ENCODE peak calls at places on chromosomes 2 and 18, in six cellular contexts. L is heart right ventricle, C is ascending aorta, M is Karpas-422, D is cardiac muscle cell, B is body of pancreas. E is an unnamed sample. For H3K36me3, the result is how much of the 10 kb centered on the place peaks cover.

GRCh38 chr2:64359176-64359891 is 94.6 kb upstream of the LGALSL start:
- DNase-seq in C (no peak), D (no peak), B (no peak), M (peak), L (no peak), E (no peak)

GRCh38 chr18:8889479-8889878 is 184.1 kb downstream of the MTCL1 start:
- DNase-seq in M (no peak), C (no peak), B (no peak), L (no peak), D (peak), E (no peak)

GRCh38 chr18:47929681-47930085 is 776 bp downstream of the SMAD2 start:
- DNase-seq in M (no peak), L (peak), D (peak), C (no peak), B (no peak), E (no peak)

GRCh38 chr2:105072039-105072438 is 34.2 kb downstream of the MRPS9 start:
- DNase-seq in C (no peak), D (no peak), B (no peak), L (no peak), M (no peak), E (no peak)

GRCh38 chr2:20728114-20728758 is 61.3 kb downstream of the GDF7 start:
- DNase-seq in M (no peak), L (no peak), D (peak), B (no peak), C (no peak), E (no peak)

GRCh38 chr18:58491773-58492752 is 136.8 kb downstream of the ALPK2 start:
- DNase-seq in B (no peak), C (no peak), D (no peak), M (no peak), L (no peak), E (no peak)

GRCh38 chr18:53556450-53556849 is 668.0 kb downstream of the MBD2 start:
- DNase-seq in M (no peak), D (no peak), L (no peak), C (no peak), B (no peak), E (no peak)

GRCh38 chr2:108382196-108382595 is 4.4 kb downstream of the SULT1C4 start:
- DNase-seq in D (no peak), M (no peak), L (no peak), B (no peak), C (no peak), E (no peak)

GRCh38 chr2:67997528-67998267 is 65.1 kb downstream of the C1D start:
- DNase-seq in C (no peak), L (no peak), M (no peak), B (no peak), D (no peak), E (no peak)

GRCh38 chr18:76519156-76519549 is 24.1 kb upstream of the ZNF516 start:
- DNase-seq in D (peak), B (no peak), C (no peak), M (no peak), L (no peak), E (no peak)

GRCh38 chr2:230443540-230443939 is 27.5 kb downstream of the SP100 start:
- DNase-seq in M (no peak), B (no peak), C (no peak), L (no peak), D (no peak), E (no peak)

GRCh38 chr2:173132531-173132930 is 56.9 kb downstream of the MAP3K20 start:
- DNase-seq in D (no peak), L (no peak), C (no peak), B (no peak), M (no peak), E (no peak)

GRCh38 chr2:60365556-60365955 is 187.9 kb downstream of the BCL11A start:
- DNase-seq in M (no peak), D (peak), C (no peak), B (peak), L (no peak), E (no peak)

GRCh38 chr2:48268671-48269070 is 261.3 kb upstream of the STON1 start:
- DNase-seq in C (no peak), L (no peak), B (no peak), D (no peak), M (no peak), E (no peak)

GRCh38 chr2:25684577-25684976 is 11.2 kb upstream of the DTNB start:
- DNase-seq in D (no peak), M (no peak), B (no peak), L (no peak), C (no peak), E (no peak)

GRCh38 chr2:237253046-237253723 is 160.8 kb downstream of the COL6A3 start:
- DNase-seq in C (no peak), M (no peak), L (no peak), D (no peak), B (no peak), E (no peak)

GRCh38 chr2:15784106-15784885 is 156.1 kb upstream of the MYCN start:
- DNase-seq in B (no peak), D (no peak), C (no peak), M (no peak), L (no peak), E (no peak)

GRCh38 chr2:237309011-237309410 is 105.0 kb downstream of the COL6A3 start:
- DNase-seq in D (peak), B (no peak), L (no peak), C (no peak), M (no peak), E (no peak)

GRCh38 chr2:206614825-206615224 is 27.5 kb upstream of the FAM237A start:
- DNase-seq in C (no peak), M (no peak), D (peak), L (no peak), B (no peak), E (no peak)

GRCh38 chr2:126676814-126677538 is 21.0 kb downstream of the GYPC start:
- DNase-seq in M (no peak), L (no peak), D (no peak), B (no peak), C (no peak), E (no peak)

GRCh38 chr2:212897296-212897695 is 254.1 kb downstream of the IKZF2 start:
- DNase-seq in L (no peak), C (no peak), D (no peak), B (no peak), M (no peak), E (no peak)

GRCh38 chr2:138421971-138422335 is 79.6 kb upstream of the SPOPL start:
- DNase-seq in L (no peak), B (no peak), C (no peak), D (peak), M (no peak), E (no peak)

GRCh38 chr2:157601807-157602206 is 26.9 kb downstream of the ACVR1C start:
- DNase-seq in L (no peak), C (no peak), D (no peak), B (no peak), M (peak), E (no peak)

GRCh38 chr18:57925706-57926105 is 118.3 kb upstream of the NEDD4L start:
- DNase-seq in C (no peak), L (no peak), M (no peak), D (peak), B (no peak), E (no peak)

GRCh38 chr2:68023904-68024303 is 38.9 kb downstream of the C1D start:
- DNase-seq in L (no peak), C (no peak), M (no peak), B (no peak), D (no peak), E (no peak)

GRCh38 chr2:191691016-191691725 is 13.2 kb downstream of the NABP1 start:
- DNase-seq in D (peak), B (peak), L (peak), C (no peak), M (peak), E (no peak)

GRCh38 chr18:70382032-70382431 is 93.2 kb downstream of the SOCS6 start:
- DNase-seq in C (no peak), M (no peak), D (no peak), B (no peak), L (no peak), E (no peak)

GRCh38 chr2:200462136-200462710 is 47.6 kb downstream of the KCTD18 start:
- DNase-seq in B (no peak), C (no peak), M (no peak), D (no peak), L (no peak), E (no peak)

GRCh38 chr2:101310591-101311389 is 2.3 kb upstream of the RNF149 start:
- DNase-seq in D (no peak), C (no peak), L (no peak), B (no peak), M (no peak), E (no peak)

GRCh38 chr2:38692636-38693318 is 26.9 kb downstream of the GALM start:
- DNase-seq in B (peak), D (no peak), L (no peak), C (no peak), M (no peak), E (no peak)

GRCh38 chr2:6877402-6878305 is at the start of gene RSAD2:
- DNase-seq in C (no peak), D (peak), B (peak), L (peak), M (no peak), E (no peak)

GRCh38 chr2:41972179-41972578 is 75.6 kb upstream of the PKDCC start:
- DNase-seq in B (no peak), L (no peak), C (no peak), D (no peak), M (no peak), E (no peak)

GRCh38 chr2:157784169-157784822 is 91.8 kb downstream of the ACVR1 start:
- DNase-seq in B (peak), D (peak), L (peak), C (peak), M (no peak), E (no peak)

GRCh38 chr2:144504191-144504590 is 15.7 kb downstream of the ZEB2 start:
- DNase-seq in L (no peak), C (no peak), B (no peak), M (no peak), D (no peak), E (no peak)

GRCh38 chr2:71747573-71747972 is 294.2 kb downstream of the DYSF start:
- DNase-seq in L (no peak), M (no peak), B (no peak), D (no peak), C (no peak), E (no peak)

GRCh38 chr2:64151498-64151897 is 7.3 kb upstream of the PELI1 start:
- DNase-seq in D (no peak), M (no peak), C (no peak), B (no peak), L (no peak), E (no peak)

GRCh38 chr2:219644801-219645480 is 17.5 kb downstream of the SLC4A3 start:
- DNase-seq in M (no peak), D (peak), B (no peak), C (no peak), L (peak), E (no peak)

GRCh38 chr2:224946911-224947310 is 95.4 kb downstream of the DOCK10 start:
- DNase-seq in C (no peak), M (no peak), L (no peak), D (peak), B (no peak), E (no peak)

GRCh38 chr2:102032368-102033027 is 40.7 kb downstream of the IL1R2 start:
- DNase-seq in C (no peak), L (no peak), B (no peak), D (no peak), M (no peak), E (no peak)

DNA sequence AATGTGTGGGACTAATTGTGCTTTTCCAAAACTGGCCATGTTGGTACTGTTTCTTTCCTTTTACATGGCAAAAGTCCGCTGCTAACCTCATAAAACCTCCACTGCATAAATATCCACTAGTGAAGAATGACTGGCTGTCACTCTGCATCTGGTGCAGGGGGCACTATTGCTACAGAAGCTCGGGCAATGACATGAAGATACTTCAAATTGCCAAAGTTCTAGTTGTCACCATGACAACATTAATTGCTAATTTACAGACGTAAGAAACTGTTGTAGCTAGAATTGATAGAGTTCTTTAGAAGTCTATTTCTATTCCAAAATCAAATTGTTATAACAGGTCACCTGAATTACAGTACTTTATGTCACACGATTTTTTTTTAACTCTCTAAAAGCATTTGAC is 861 bp downstream of the CFAP210 start:
- DNase-seq in M (peak), L (no peak), C (no peak), B (no peak), D (no peak), E (no peak)
- H3K4me3 ChIP-seq in M (peak), L (no peak), C (peak), B (no peak), D (peak), E (no peak)

GRCh38 chr2:241094924-241095420 is 7.1 kb downstream of the MTERF4 start:
- DNase-seq in L (no peak), C (no peak), D (no peak), B (no peak), M (no peak), E (no peak)
- H3K27ac ChIP-seq in L (no peak), C (no peak), D (no peak), B (no peak), M (no peak), E (no peak)

DNA sequence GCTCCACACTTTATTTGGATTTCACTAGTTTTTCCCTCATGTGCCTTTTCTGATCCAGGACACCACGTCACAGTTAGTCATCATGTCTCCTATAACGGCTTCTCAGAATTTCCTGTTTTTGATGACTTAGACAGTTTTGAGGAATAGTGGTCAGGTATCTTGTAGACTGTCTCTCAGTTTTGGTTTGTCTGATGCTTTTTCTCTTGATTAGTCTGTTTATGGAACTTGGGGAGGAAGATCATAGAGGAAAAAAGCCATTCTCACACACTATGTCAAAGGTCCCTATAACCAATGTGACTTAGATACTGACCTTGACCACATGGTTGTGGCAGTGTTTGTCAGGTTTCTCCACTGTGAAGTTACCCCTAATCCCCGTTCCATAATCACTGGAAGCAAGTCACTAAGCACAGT is 89.0 kb downstream of the RAPH1 start:
- DNase-seq in L (no peak), B (no peak), M (no peak), C (no peak), D (peak), E (no peak)
- H3K36me3 ChIP-seq in L (half or more), B (under half), M (under half), C (under half), D (under half), E (half or more)

DNA sequence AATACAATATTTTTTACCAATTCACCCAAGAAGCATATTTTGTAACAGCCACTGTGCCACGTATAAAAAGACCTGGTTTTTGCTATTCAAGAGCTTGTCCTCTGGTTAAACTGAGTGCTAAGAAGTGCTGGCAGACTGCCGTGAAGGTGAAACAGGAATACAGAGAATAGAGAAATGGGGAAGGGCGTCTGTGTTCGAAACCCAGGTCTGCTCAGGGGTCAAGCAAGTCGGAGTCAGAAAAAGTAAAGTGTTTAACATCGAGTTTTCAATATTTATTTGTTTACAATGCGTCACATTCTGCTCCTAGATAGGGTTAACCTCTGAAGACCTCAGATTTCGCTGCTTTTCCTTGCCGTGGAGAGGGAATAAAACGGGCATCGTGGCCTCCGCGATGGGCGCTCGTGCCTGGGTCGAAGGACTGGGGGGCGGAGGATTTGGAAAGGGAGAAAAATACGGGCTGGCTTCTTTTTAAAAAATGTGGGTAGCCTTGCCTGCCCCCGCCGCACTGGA is 1.2 kb upstream of the SNTG2 start:
- DNase-seq in M (no peak), L (no peak), C (no peak), D (no peak), B (no peak), E (no peak)
- H3K4me3 ChIP-seq in M (no peak), L (peak), C (peak), D (peak), B (no peak), E (peak)

DNA sequence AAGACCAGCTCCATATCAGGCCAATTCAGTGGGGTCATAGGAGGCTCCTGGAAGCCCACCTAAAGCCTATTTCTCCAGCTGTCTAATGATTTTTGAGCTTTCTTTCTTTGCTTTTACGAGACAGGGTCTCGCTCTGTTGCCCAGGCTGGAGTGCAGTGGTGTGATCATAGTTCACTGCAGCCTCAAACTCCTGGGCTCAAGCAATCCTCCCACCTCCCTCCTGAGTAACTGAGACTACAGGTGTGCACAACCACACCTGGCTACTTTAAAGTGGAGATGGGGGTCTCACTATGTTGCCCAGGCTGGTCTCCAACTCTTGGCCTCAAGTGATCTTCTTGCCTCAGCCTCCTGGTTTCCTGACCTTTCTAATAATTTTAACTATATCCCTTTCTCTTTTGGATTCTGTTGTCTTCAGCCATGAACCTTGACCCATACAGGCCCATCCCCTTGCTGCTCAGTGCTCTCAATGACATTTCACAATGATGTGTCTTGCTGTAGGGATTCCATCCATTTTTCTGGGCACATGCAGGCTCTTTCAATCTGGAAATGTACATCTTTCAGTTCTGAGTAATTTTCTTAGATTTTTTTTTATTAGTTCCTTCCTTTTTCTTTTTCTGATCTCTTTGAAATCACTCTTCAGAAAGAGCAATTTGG is 29.7 kb downstream of the GNLY start:
- DNase-seq in L (no peak), C (no peak), M (no peak), D (peak), B (no peak), E (no peak)
- H3K27ac ChIP-seq in L (no peak), C (no peak), M (no peak), D (no peak), B (no peak), E (no peak)

DNA sequence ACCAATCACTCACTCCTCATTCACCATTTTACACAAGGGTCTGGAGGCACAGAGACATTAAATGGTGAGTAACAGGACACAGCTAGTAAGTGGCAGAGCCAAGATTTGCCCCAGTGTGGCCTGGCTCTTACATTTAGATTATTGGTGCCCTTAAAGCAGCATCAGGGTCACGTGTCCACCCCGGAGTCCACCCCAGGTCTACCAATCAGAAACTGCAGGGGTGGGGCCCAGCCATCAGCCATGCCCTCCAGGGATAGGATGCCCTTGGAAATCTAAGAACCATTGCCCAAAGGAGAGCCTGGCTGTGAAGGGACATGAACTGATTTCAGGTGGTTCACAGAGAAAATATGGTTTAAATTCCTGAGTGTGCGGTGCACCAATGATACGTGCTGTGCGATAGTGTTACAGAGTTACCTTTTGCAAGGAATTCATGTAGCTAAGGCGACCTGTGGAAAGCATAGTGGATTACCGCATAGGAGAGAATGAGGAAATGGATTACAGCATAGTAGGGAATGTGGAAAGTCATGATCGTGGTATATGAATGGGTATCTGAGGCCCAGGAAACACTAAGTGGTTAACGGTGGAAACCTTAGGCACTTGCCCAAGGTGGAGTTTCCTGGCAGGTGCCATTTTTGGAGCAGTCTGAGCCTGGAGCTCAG is 17.8 kb downstream of the IGFBP5 start:
- DNase-seq in D (no peak), B (no peak), C (no peak), L (no peak), M (no peak), E (no peak)
- H3K36me3 ChIP-seq in D (under half), B (under half), C (half or more), L (half or more), M (under half), E (under half)

GRCh38 chr2:2708575-2708974 is 377.5 kb upstream of the MYT1L start:
- DNase-seq in M (no peak), C (no peak), L (no peak), B (no peak), D (no peak), E (no peak)
- H3K4me3 ChIP-seq in M (peak), C (no peak), L (no peak), B (no peak), D (no peak), E (no peak)

E was measured in psoas muscle.